ENCODE peak calls at places on chromosomes 1 and 21, in four cellular contexts. Y is esophagus muscularis mucosa, R is astrocyte of the spinal cord, Q is lower lobe of right lung. G is an unnamed sample.
A peak's percentile ranks its signal among the peaks of the same experiment; 100 is the strongest.

GRCh38 chr1:27600500-27601175 is 3.3 kb downstream of the AHDC1 start:
- DNase-seq in R (no peak), Y (no peak), Q (no peak), G (peak; percentile 53)

GRCh38 chr1:47562799-47563198 is 125.0 kb downstream of the FOXD2 start:
- DNase-seq in Q (no peak), R (no peak), Y (no peak), G (no peak)

GRCh38 chr1:91226741-91227140 is 177.9 kb downstream of the HFM1 start:
- DNase-seq in Y (no peak), R (no peak), Q (no peak), G (no peak)

GRCh38 chr1:241411056-241411775 is 54.2 kb upstream of the RGS7 start:
- DNase-seq in R (peak; percentile 5), Y (no peak), Q (no peak), G (no peak)

GRCh38 chr1:61092643-61093042 is 10.3 kb downstream of the NFIA start:
- DNase-seq in Y (no peak), R (no peak), Q (no peak), G (no peak)

GRCh38 chr1:3672231-3672970 is 20.1 kb downstream of the TP73 start:
- DNase-seq in R (no peak), Q (peak; percentile 41), Y (no peak), G (no peak)

GRCh38 chr1:62362952-62363325 is 43.7 kb upstream of the KANK4 start:
- DNase-seq in Q (no peak), Y (no peak), R (no peak), G (peak; percentile 11)

GRCh38 chr21:33664135-33664534 is 21.8 kb downstream of the ITSN1 start:
- DNase-seq in R (no peak), Q (no peak), Y (no peak), G (no peak)

GRCh38 chr21:45524756-45525152 is 17.5 kb downstream of the SLC19A1 start:
- DNase-seq in Y (no peak), Q (peak; percentile 23), R (no peak), G (no peak)

GRCh38 chr1:109274533-109275476 is 8.1 kb downstream of the PSRC1 start:
- DNase-seq in Q (peak; percentile 84), R (peak; percentile 34), Y (no peak), G (peak; percentile 80)

GRCh38 chr1:199096601-199097000 is 457.8 kb downstream of the PTPRC start:
- DNase-seq in R (no peak), Q (no peak), Y (peak; percentile 70), G (no peak)

GRCh38 chr1:16903054-16903453 is 7.3 kb downstream of the RNU1-2 start:
- DNase-seq in R (peak; percentile 70), Y (no peak), Q (no peak), G (peak; percentile 57)

GRCh38 chr1:11383553-11384169 is 95.3 kb upstream of the DISP3 start:
- DNase-seq in Y (no peak), R (no peak), Q (no peak), G (no peak)

GRCh38 chr1:6052543-6053205 is 7.0 kb downstream of the KCNAB2 start:
- DNase-seq in Y (no peak), R (peak; percentile 74), Q (no peak), G (peak; percentile 83)

GRCh38 chr1:16224472-16224871 is 12.0 kb upstream of the ARHGEF19 start:
- DNase-seq in R (no peak), Y (no peak), Q (no peak), G (no peak)

GRCh38 chr1:153741946-153742345 is 14.1 kb downstream of the INTS3 start:
- DNase-seq in R (no peak), Q (no peak), Y (no peak), G (no peak)

GRCh38 chr1:10897981-10898728 is 101.7 kb upstream of the CASZ1 start:
- DNase-seq in Q (no peak), Y (no peak), R (peak; percentile 56), G (no peak)

GRCh38 chr1:155064109-155064812 is 721 bp downstream of the EFNA4 start:
- DNase-seq in Y (no peak), Q (no peak), R (no peak), G (peak; percentile 39)

GRCh38 chr1:40651138-40651857 is 14.2 kb downstream of the RIMS3 start:
- DNase-seq in R (no peak), Y (no peak), Q (no peak), G (no peak)

GRCh38 chr1:109266965-109267364 is 16.0 kb downstream of the PSRC1 start:
- DNase-seq in R (peak; percentile 84), Y (no peak), Q (no peak), G (peak; percentile 51)

GRCh38 chr1:62068978-62069377 is 125.7 kb upstream of the L1TD1 start:
- DNase-seq in R (peak; percentile 31), Y (no peak), Q (no peak), G (peak; percentile 44)

GRCh38 chr1:247415423-247416361 is at the start of gene NLRP3:
- DNase-seq in Y (no peak), R (no peak), Q (peak; percentile 62), G (no peak)

GRCh38 chr1:33762099-33762830 is 101.6 kb upstream of the HMGB4 start:
- DNase-seq in Y (no peak), R (peak; percentile 84), Q (no peak), G (no peak)

GRCh38 chr1:3872546-3872945 is 15.3 kb downstream of the DFFB start:
- DNase-seq in Q (peak; percentile 16), Y (no peak), R (no peak), G (no peak)

GRCh38 chr1:228089520-228090380 is 7.2 kb downstream of the ARF1 start:
- DNase-seq in Y (no peak), R (no peak), Q (no peak), G (no peak)

GRCh38 chr1:75233302-75233929 is 99.2 kb downstream of the LHX8 start:
- DNase-seq in Q (no peak), R (peak; percentile 34), Y (no peak), G (peak; percentile 48)

GRCh38 chr1:237324226-237324625 is 282.2 kb downstream of the RYR2 start:
- DNase-seq in Y (no peak), R (no peak), Q (no peak), G (no peak)

GRCh38 chr1:235136111-235136510 is 7.5 kb upstream of the TOMM20 start:
- DNase-seq in Y (no peak), Q (no peak), R (no peak), G (peak; percentile 17)

GRCh38 chr21:18743523-18743922 is 339.9 kb upstream of the TMPRSS15 start:
- DNase-seq in R (no peak), Q (no peak), Y (no peak), G (peak; percentile 5)

GRCh38 chr1:241235236-241235897 is 121.6 kb downstream of the RGS7 start:
- DNase-seq in R (no peak), Q (no peak), Y (no peak), G (no peak)

GRCh38 chr1:231162300-231162969 is 577 bp downstream of the TRIM67 start:
- DNase-seq in Q (peak; percentile 55), R (peak; percentile 46), Y (no peak), G (peak; percentile 49)

GRCh38 chr1:208256556-208256955 is 12.4 kb upstream of the PLXNA2 start:
- DNase-seq in Q (no peak), Y (no peak), R (no peak), G (no peak)

GRCh38 chr1:237650809-237651208 is 239.9 kb downstream of the ZP4 start:
- DNase-seq in Q (no peak), Y (no peak), R (no peak), G (no peak)

DNA sequence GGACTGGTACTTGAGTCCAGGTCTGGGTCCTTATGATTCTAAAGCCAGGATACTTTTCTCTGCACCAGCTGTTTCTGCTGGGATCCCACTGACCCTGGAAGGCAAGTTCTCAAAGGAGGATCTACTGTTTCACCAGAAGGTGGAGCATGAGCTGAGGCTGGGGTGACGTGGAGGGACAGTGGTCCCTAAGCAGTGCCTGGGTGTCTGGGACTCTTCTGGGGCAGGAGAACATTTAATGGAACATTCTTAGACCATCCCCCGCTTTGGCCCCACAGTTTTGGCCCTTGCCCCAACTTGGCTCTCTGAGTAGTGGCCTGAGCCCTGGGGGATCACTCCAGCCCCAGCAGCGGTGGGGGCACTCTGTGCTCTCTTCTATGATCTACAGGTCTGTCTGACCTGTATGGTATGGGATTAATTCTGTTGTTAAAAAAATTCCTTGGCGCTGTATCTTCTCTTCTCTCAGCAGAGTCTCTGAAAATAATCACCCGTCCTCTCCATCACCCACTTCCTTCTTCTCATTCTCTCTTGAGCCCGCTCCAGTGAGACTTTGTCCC is 60.3 kb upstream of the CSF3R start:
- DNase-seq in R (no peak), Q (no peak), Y (no peak), G (peak; percentile 5)
- TF ChIP-seq CTCF in R (peak; percentile 22), Q (no peak), Y (no peak), G (peak; percentile 44)

GRCh38 chr1:1976031-1976430 is 27.6 kb downstream of the CFAP74 start:
- DNase-seq in Y (no peak), R (no peak), Q (no peak), G (no peak)

GRCh38 chr1:1975535-1975934 is 28.1 kb downstream of the CFAP74 start:
- DNase-seq in R (no peak), Y (no peak), Q (no peak), G (no peak)

GRCh38 chr1:1974834-1975233 is 28.8 kb downstream of the CFAP74 start:
- DNase-seq in R (no peak), Y (no peak), Q (no peak), G (no peak)

GRCh38 chr1:1972976-1973715 is 30.4 kb downstream of the CFAP74 start:
- DNase-seq in Q (no peak), R (no peak), Y (no peak), G (no peak)

DNA sequence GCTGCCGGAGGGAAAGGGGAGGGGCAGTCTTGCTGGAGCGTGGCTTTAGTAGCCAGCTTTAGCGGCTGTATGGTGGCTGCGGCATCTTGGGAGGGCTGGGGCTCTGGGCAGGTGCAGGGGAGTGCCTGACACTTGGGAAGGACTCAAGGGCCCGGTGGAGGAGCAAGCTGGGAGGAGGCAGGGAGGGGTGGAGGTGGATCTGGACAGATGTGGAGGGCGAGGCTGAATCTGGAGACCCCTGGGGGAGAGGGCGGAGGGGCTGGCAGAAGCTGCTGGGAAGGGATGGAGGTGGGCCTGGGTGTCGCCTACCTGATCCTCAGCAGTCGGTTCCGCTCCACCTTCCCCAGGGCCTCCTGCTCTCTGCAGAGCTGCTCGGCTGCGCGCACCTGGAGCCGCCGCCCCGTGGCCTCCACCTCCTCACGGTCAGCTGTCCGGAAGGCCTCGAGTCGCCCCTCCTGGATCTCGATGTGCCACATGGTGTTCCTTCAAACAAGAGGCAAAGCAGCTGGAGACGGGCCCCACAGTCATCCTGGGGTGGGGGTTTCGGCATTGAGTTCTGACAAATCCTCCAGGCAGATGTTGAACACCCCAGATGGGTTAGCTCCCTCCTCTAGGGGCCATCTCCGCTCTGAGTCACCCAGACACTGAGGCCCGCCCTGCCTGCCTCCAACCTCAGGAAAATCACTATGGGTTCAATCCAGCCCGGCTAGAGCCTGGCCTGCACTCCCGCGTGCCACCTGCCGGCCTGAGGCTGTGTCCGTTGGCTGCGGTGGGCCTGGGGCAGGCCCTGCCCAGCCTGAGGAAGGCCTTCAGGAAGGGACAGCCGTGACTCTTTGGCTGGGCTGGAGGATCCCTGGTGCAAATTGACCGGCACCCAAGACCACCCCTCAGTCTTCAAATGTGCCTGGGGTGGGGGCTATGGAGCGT is 29.6 kb downstream of the CFAP74 start:
- DNase-seq in R (no peak), Q (no peak), Y (no peak), G (no peak)
- TF ChIP-seq CTCF in R (no peak), Q (no peak), Y (no peak), G (no peak)

DNA sequence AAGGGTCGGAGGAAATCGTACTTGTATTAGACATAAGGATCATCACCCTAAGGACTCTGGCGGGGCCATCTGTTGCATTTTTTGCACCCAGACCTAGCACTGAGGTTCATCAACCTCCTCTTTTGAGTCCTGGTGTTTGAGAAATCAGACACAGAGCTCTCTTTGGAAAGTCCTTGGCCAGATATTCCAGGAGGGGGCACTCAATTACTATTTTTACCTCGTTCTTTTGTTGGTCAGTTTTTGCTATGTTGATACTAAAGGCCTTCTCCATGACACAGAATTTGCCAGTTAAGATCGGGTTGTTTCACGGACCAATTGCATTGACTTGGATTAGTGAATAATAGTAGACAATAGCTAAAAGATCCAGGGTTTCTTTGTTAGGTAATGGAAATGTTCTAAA is 711.2 kb downstream of the KCNT2 start:
- DNase-seq in Y (no peak), Q (no peak), R (no peak), G (peak; percentile 40)
- TF ChIP-seq CTCF in Y (no peak), Q (no peak), R (no peak), G (peak; percentile 24)

GRCh38 chr1:177278626-177279390 is 108.0 kb downstream of the BRINP2 start:
- DNase-seq in Y (peak; percentile 57), Q (no peak), R (peak; percentile 29), G (peak; percentile 48)
- TF ChIP-seq CTCF in Y (no peak), Q (no peak), R (no peak), G (no peak)

G was measured in choroid plexus epithelial cell.